ENCODE peak calls at places on chromosome 9, in seven cellular contexts. One of them, this sample, is unnamed.

GRCh38 chr9:137303031-137303892 is 1.2 kb upstream of the NRARP start:
- DNase-seq in smooth muscle cell of the brain vasculature: no peak
- DNase-seq in transverse colon: peak
- DNase-seq in left ventricle myocardium superior: peak
- DNase-seq in fibroblast of pulmonary artery: no peak
- DNase-seq in NCI-H446 treated with DMSO at 0.1 percent for 48 hours: no peak
- DNase-seq in stimulated activated CD8-positive, alpha-beta memory T cell treated with anti-CD3 and anti-CD28 coated beads, Interleukin-2, amount 100 ng/mL, for 48 hours: no peak
- DNase-seq in this sample: no peak

GRCh38 chr9:84554069-84554659 is 115.4 kb upstream of the NTRK2 start:
- DNase-seq in smooth muscle cell of the brain vasculature: no peak
- DNase-seq in stimulated activated CD8-positive, alpha-beta memory T cell treated with anti-CD3 and anti-CD28 coated beads, Interleukin-2, amount 100 ng/mL, for 48 hours: no peak
- DNase-seq in left ventricle myocardium superior: no peak
- DNase-seq in fibroblast of pulmonary artery: no peak
- DNase-seq in transverse colon: no peak
- DNase-seq in NCI-H446 treated with DMSO at 0.1 percent for 48 hours: no peak
- DNase-seq in this sample: no peak

GRCh38 chr9:134404376-134405358 is 78.4 kb downstream of the RXRA start:
- DNase-seq in NCI-H446 treated with DMSO at 0.1 percent for 48 hours: no peak
- DNase-seq in stimulated activated CD8-positive, alpha-beta memory T cell treated with anti-CD3 and anti-CD28 coated beads, Interleukin-2, amount 100 ng/mL, for 48 hours: no peak
- DNase-seq in smooth muscle cell of the brain vasculature: no peak
- DNase-seq in fibroblast of pulmonary artery: no peak
- DNase-seq in transverse colon: no peak
- DNase-seq in left ventricle myocardium superior: no peak
- DNase-seq in this sample: no peak

GRCh38 chr9:137276757-137277328 is 683 bp upstream of the TOR4A start:
- DNase-seq in stimulated activated CD8-positive, alpha-beta memory T cell treated with anti-CD3 and anti-CD28 coated beads, Interleukin-2, amount 100 ng/mL, for 48 hours: no peak
- DNase-seq in smooth muscle cell of the brain vasculature: no peak
- DNase-seq in transverse colon: peak
- DNase-seq in fibroblast of pulmonary artery: peak
- DNase-seq in left ventricle myocardium superior: peak
- DNase-seq in NCI-H446 treated with DMSO at 0.1 percent for 48 hours: no peak
- DNase-seq in this sample: no peak

GRCh38 chr9:119533509-119533908 is 164.3 kb upstream of the BRINP1 start:
- DNase-seq in smooth muscle cell of the brain vasculature: no peak
- DNase-seq in stimulated activated CD8-positive, alpha-beta memory T cell treated with anti-CD3 and anti-CD28 coated beads, Interleukin-2, amount 100 ng/mL, for 48 hours: no peak
- DNase-seq in left ventricle myocardium superior: no peak
- DNase-seq in fibroblast of pulmonary artery: no peak
- DNase-seq in NCI-H446 treated with DMSO at 0.1 percent for 48 hours: no peak
- DNase-seq in transverse colon: no peak
- DNase-seq in this sample: no peak

GRCh38 chr9:121634800-121635261 is 16.6 kb upstream of the DAB2IP start:
- DNase-seq in transverse colon: no peak
- DNase-seq in stimulated activated CD8-positive, alpha-beta memory T cell treated with anti-CD3 and anti-CD28 coated beads, Interleukin-2, amount 100 ng/mL, for 48 hours: no peak
- DNase-seq in NCI-H446 treated with DMSO at 0.1 percent for 48 hours: no peak
- DNase-seq in smooth muscle cell of the brain vasculature: no peak
- DNase-seq in fibroblast of pulmonary artery: peak
- DNase-seq in left ventricle myocardium superior: peak
- DNase-seq in this sample: no peak

GRCh38 chr9:86064220-86064619 is 35.1 kb downstream of the GOLM1 start:
- DNase-seq in stimulated activated CD8-positive, alpha-beta memory T cell treated with anti-CD3 and anti-CD28 coated beads, Interleukin-2, amount 100 ng/mL, for 48 hours: no peak
- DNase-seq in NCI-H446 treated with DMSO at 0.1 percent for 48 hours: peak
- DNase-seq in transverse colon: no peak
- DNase-seq in fibroblast of pulmonary artery: no peak
- DNase-seq in smooth muscle cell of the brain vasculature: no peak
- DNase-seq in left ventricle myocardium superior: no peak
- DNase-seq in this sample: no peak

GRCh38 chr9:127793093-127793708 is 7.4 kb downstream of the CDK9 start:
- DNase-seq in NCI-H446 treated with DMSO at 0.1 percent for 48 hours: no peak
- DNase-seq in fibroblast of pulmonary artery: no peak
- DNase-seq in left ventricle myocardium superior: no peak
- DNase-seq in stimulated activated CD8-positive, alpha-beta memory T cell treated with anti-CD3 and anti-CD28 coated beads, Interleukin-2, amount 100 ng/mL, for 48 hours: no peak
- DNase-seq in transverse colon: no peak
- DNase-seq in smooth muscle cell of the brain vasculature: no peak
- DNase-seq in this sample: no peak

GRCh38 chr9:101341958-101342357 is 42.8 kb downstream of the BAAT start:
- DNase-seq in left ventricle myocardium superior: no peak
- DNase-seq in stimulated activated CD8-positive, alpha-beta memory T cell treated with anti-CD3 and anti-CD28 coated beads, Interleukin-2, amount 100 ng/mL, for 48 hours: no peak
- DNase-seq in NCI-H446 treated with DMSO at 0.1 percent for 48 hours: no peak
- DNase-seq in fibroblast of pulmonary artery: no peak
- DNase-seq in transverse colon: no peak
- DNase-seq in smooth muscle cell of the brain vasculature: no peak
- DNase-seq in this sample: no peak

GRCh38 chr9:113633782-113634596 is 170.5 kb downstream of the RGS3 start:
- DNase-seq in left ventricle myocardium superior: no peak
- DNase-seq in stimulated activated CD8-positive, alpha-beta memory T cell treated with anti-CD3 and anti-CD28 coated beads, Interleukin-2, amount 100 ng/mL, for 48 hours: no peak
- DNase-seq in smooth muscle cell of the brain vasculature: no peak
- DNase-seq in fibroblast of pulmonary artery: no peak
- DNase-seq in NCI-H446 treated with DMSO at 0.1 percent for 48 hours: no peak
- DNase-seq in transverse colon: no peak
- DNase-seq in this sample: no peak

GRCh38 chr9:36479086-36479485 is 79.0 kb upstream of the RNF38 start:
- DNase-seq in stimulated activated CD8-positive, alpha-beta memory T cell treated with anti-CD3 and anti-CD28 coated beads, Interleukin-2, amount 100 ng/mL, for 48 hours: no peak
- DNase-seq in smooth muscle cell of the brain vasculature: no peak
- DNase-seq in left ventricle myocardium superior: no peak
- DNase-seq in transverse colon: no peak
- DNase-seq in fibroblast of pulmonary artery: no peak
- DNase-seq in NCI-H446 treated with DMSO at 0.1 percent for 48 hours: no peak
- DNase-seq in this sample: no peak

GRCh38 chr9:97923529-97924108 is 1.3 kb upstream of the TRMO start:
- DNase-seq in NCI-H446 treated with DMSO at 0.1 percent for 48 hours: peak
- DNase-seq in left ventricle myocardium superior: peak
- DNase-seq in fibroblast of pulmonary artery: peak
- DNase-seq in transverse colon: peak
- DNase-seq in stimulated activated CD8-positive, alpha-beta memory T cell treated with anti-CD3 and anti-CD28 coated beads, Interleukin-2, amount 100 ng/mL, for 48 hours: peak
- DNase-seq in smooth muscle cell of the brain vasculature: peak
- DNase-seq in this sample: peak

GRCh38 chr9:92438900-92439526 is 14.7 kb upstream of the OMD start:
- DNase-seq in smooth muscle cell of the brain vasculature: no peak
- DNase-seq in stimulated activated CD8-positive, alpha-beta memory T cell treated with anti-CD3 and anti-CD28 coated beads, Interleukin-2, amount 100 ng/mL, for 48 hours: no peak
- DNase-seq in fibroblast of pulmonary artery: peak
- DNase-seq in left ventricle myocardium superior: no peak
- DNase-seq in transverse colon: no peak
- DNase-seq in NCI-H446 treated with DMSO at 0.1 percent for 48 hours: no peak
- DNase-seq in this sample: no peak

GRCh38 chr9:28821240-28821639 is 1248.0 kb upstream of the C9orf72 start:
- DNase-seq in left ventricle myocardium superior: no peak
- DNase-seq in transverse colon: no peak
- DNase-seq in stimulated activated CD8-positive, alpha-beta memory T cell treated with anti-CD3 and anti-CD28 coated beads, Interleukin-2, amount 100 ng/mL, for 48 hours: no peak
- DNase-seq in NCI-H446 treated with DMSO at 0.1 percent for 48 hours: no peak
- DNase-seq in smooth muscle cell of the brain vasculature: no peak
- DNase-seq in fibroblast of pulmonary artery: no peak
- DNase-seq in this sample: no peak

GRCh38 chr9:115423646-115424045 is 305.7 kb upstream of the TNC start:
- DNase-seq in left ventricle myocardium superior: no peak
- DNase-seq in transverse colon: no peak
- DNase-seq in fibroblast of pulmonary artery: no peak
- DNase-seq in stimulated activated CD8-positive, alpha-beta memory T cell treated with anti-CD3 and anti-CD28 coated beads, Interleukin-2, amount 100 ng/mL, for 48 hours: no peak
- DNase-seq in smooth muscle cell of the brain vasculature: no peak
- DNase-seq in NCI-H446 treated with DMSO at 0.1 percent for 48 hours: no peak
- DNase-seq in this sample: no peak

GRCh38 chr9:98887918-98888510 is 55.7 kb upstream of the COL15A1 start:
- DNase-seq in left ventricle myocardium superior: no peak
- DNase-seq in smooth muscle cell of the brain vasculature: no peak
- DNase-seq in transverse colon: no peak
- DNase-seq in fibroblast of pulmonary artery: peak
- DNase-seq in stimulated activated CD8-positive, alpha-beta memory T cell treated with anti-CD3 and anti-CD28 coated beads, Interleukin-2, amount 100 ng/mL, for 48 hours: no peak
- DNase-seq in NCI-H446 treated with DMSO at 0.1 percent for 48 hours: no peak
- DNase-seq in this sample: no peak

GRCh38 chr9:5773324-5773999 is 59.5 kb downstream of the ERMP1 start:
- DNase-seq in transverse colon: no peak
- DNase-seq in NCI-H446 treated with DMSO at 0.1 percent for 48 hours: no peak
- DNase-seq in fibroblast of pulmonary artery: no peak
- DNase-seq in stimulated activated CD8-positive, alpha-beta memory T cell treated with anti-CD3 and anti-CD28 coated beads, Interleukin-2, amount 100 ng/mL, for 48 hours: no peak
- DNase-seq in smooth muscle cell of the brain vasculature: no peak
- DNase-seq in left ventricle myocardium superior: no peak
- DNase-seq in this sample: no peak

GRCh38 chr9:104843644-104844226 is 79.8 kb downstream of the NIPSNAP3B start:
- DNase-seq in stimulated activated CD8-positive, alpha-beta memory T cell treated with anti-CD3 and anti-CD28 coated beads, Interleukin-2, amount 100 ng/mL, for 48 hours: no peak
- DNase-seq in NCI-H446 treated with DMSO at 0.1 percent for 48 hours: no peak
- DNase-seq in fibroblast of pulmonary artery: no peak
- DNase-seq in smooth muscle cell of the brain vasculature: no peak
- DNase-seq in transverse colon: no peak
- DNase-seq in left ventricle myocardium superior: no peak
- DNase-seq in this sample: no peak

GRCh38 chr9:7273575-7273974 is 515.8 kb downstream of the KDM4C start:
- DNase-seq in NCI-H446 treated with DMSO at 0.1 percent for 48 hours: no peak
- DNase-seq in left ventricle myocardium superior: peak
- DNase-seq in fibroblast of pulmonary artery: peak
- DNase-seq in smooth muscle cell of the brain vasculature: no peak
- DNase-seq in stimulated activated CD8-positive, alpha-beta memory T cell treated with anti-CD3 and anti-CD28 coated beads, Interleukin-2, amount 100 ng/mL, for 48 hours: no peak
- DNase-seq in transverse colon: no peak
- DNase-seq in this sample: no peak

GRCh38 chr9:134391319-134392231 is 65.3 kb downstream of the RXRA start:
- DNase-seq in smooth muscle cell of the brain vasculature: no peak
- DNase-seq in stimulated activated CD8-positive, alpha-beta memory T cell treated with anti-CD3 and anti-CD28 coated beads, Interleukin-2, amount 100 ng/mL, for 48 hours: peak
- DNase-seq in transverse colon: peak
- DNase-seq in NCI-H446 treated with DMSO at 0.1 percent for 48 hours: no peak
- DNase-seq in fibroblast of pulmonary artery: no peak
- DNase-seq in left ventricle myocardium superior: no peak
- DNase-seq in this sample: peak

GRCh38 chr9:37700131-37700530 is 49.4 kb downstream of the FRMPD1 start:
- DNase-seq in transverse colon: no peak
- DNase-seq in smooth muscle cell of the brain vasculature: no peak
- DNase-seq in fibroblast of pulmonary artery: no peak
- DNase-seq in left ventricle myocardium superior: no peak
- DNase-seq in NCI-H446 treated with DMSO at 0.1 percent for 48 hours: no peak
- DNase-seq in stimulated activated CD8-positive, alpha-beta memory T cell treated with anti-CD3 and anti-CD28 coated beads, Interleukin-2, amount 100 ng/mL, for 48 hours: no peak
- DNase-seq in this sample: no peak

GRCh38 chr9:121577201-121577600 is 74.2 kb upstream of the DAB2IP start:
- DNase-seq in fibroblast of pulmonary artery: no peak
- DNase-seq in transverse colon: no peak
- DNase-seq in stimulated activated CD8-positive, alpha-beta memory T cell treated with anti-CD3 and anti-CD28 coated beads, Interleukin-2, amount 100 ng/mL, for 48 hours: no peak
- DNase-seq in NCI-H446 treated with DMSO at 0.1 percent for 48 hours: no peak
- DNase-seq in smooth muscle cell of the brain vasculature: no peak
- DNase-seq in left ventricle myocardium superior: peak
- DNase-seq in this sample: no peak

GRCh38 chr9:77210116-77210515 is 32.8 kb downstream of the VPS13A start:
- DNase-seq in NCI-H446 treated with DMSO at 0.1 percent for 48 hours: no peak
- DNase-seq in smooth muscle cell of the brain vasculature: no peak
- DNase-seq in fibroblast of pulmonary artery: peak
- DNase-seq in left ventricle myocardium superior: no peak
- DNase-seq in transverse colon: no peak
- DNase-seq in stimulated activated CD8-positive, alpha-beta memory T cell treated with anti-CD3 and anti-CD28 coated beads, Interleukin-2, amount 100 ng/mL, for 48 hours: no peak
- DNase-seq in this sample: no peak

GRCh38 chr9:116905131-116905724 is 218.1 kb downstream of the TRIM32 start:
- DNase-seq in left ventricle myocardium superior: no peak
- DNase-seq in smooth muscle cell of the brain vasculature: no peak
- DNase-seq in fibroblast of pulmonary artery: no peak
- DNase-seq in NCI-H446 treated with DMSO at 0.1 percent for 48 hours: no peak
- DNase-seq in stimulated activated CD8-positive, alpha-beta memory T cell treated with anti-CD3 and anti-CD28 coated beads, Interleukin-2, amount 100 ng/mL, for 48 hours: no peak
- DNase-seq in transverse colon: no peak
- DNase-seq in this sample: no peak

GRCh38 chr9:21031091-21031817 is at the start of gene HACD4:
- DNase-seq in fibroblast of pulmonary artery: peak
- DNase-seq in stimulated activated CD8-positive, alpha-beta memory T cell treated with anti-CD3 and anti-CD28 coated beads, Interleukin-2, amount 100 ng/mL, for 48 hours: peak
- DNase-seq in NCI-H446 treated with DMSO at 0.1 percent for 48 hours: no peak
- DNase-seq in smooth muscle cell of the brain vasculature: no peak
- DNase-seq in left ventricle myocardium superior: peak
- DNase-seq in transverse colon: peak
- DNase-seq in this sample: peak

GRCh38 chr9:135290086-135290485 is 189.5 kb upstream of the PPP1R26 start:
- DNase-seq in NCI-H446 treated with DMSO at 0.1 percent for 48 hours: no peak
- DNase-seq in transverse colon: no peak
- DNase-seq in fibroblast of pulmonary artery: no peak
- DNase-seq in smooth muscle cell of the brain vasculature: no peak
- DNase-seq in left ventricle myocardium superior: peak
- DNase-seq in stimulated activated CD8-positive, alpha-beta memory T cell treated with anti-CD3 and anti-CD28 coated beads, Interleukin-2, amount 100 ng/mL, for 48 hours: no peak
- DNase-seq in this sample: no peak

GRCh38 chr9:12815895-12816294 is 41.1 kb downstream of the LURAP1L start:
- DNase-seq in stimulated activated CD8-positive, alpha-beta memory T cell treated with anti-CD3 and anti-CD28 coated beads, Interleukin-2, amount 100 ng/mL, for 48 hours: no peak
- DNase-seq in smooth muscle cell of the brain vasculature: no peak
- DNase-seq in left ventricle myocardium superior: no peak
- DNase-seq in transverse colon: no peak
- DNase-seq in NCI-H446 treated with DMSO at 0.1 percent for 48 hours: no peak
- DNase-seq in fibroblast of pulmonary artery: peak
- DNase-seq in this sample: no peak

GRCh38 chr9:135034106-135034505 is 53.4 kb upstream of the OLFM1 start:
- DNase-seq in left ventricle myocardium superior: no peak
- DNase-seq in NCI-H446 treated with DMSO at 0.1 percent for 48 hours: no peak
- DNase-seq in fibroblast of pulmonary artery: no peak
- DNase-seq in stimulated activated CD8-positive, alpha-beta memory T cell treated with anti-CD3 and anti-CD28 coated beads, Interleukin-2, amount 100 ng/mL, for 48 hours: no peak
- DNase-seq in smooth muscle cell of the brain vasculature: no peak
- DNase-seq in transverse colon: no peak
- DNase-seq in this sample: no peak

GRCh38 chr9:116860509-116861120 is 173.5 kb downstream of the TRIM32 start:
- DNase-seq in smooth muscle cell of the brain vasculature: peak
- DNase-seq in stimulated activated CD8-positive, alpha-beta memory T cell treated with anti-CD3 and anti-CD28 coated beads, Interleukin-2, amount 100 ng/mL, for 48 hours: no peak
- DNase-seq in NCI-H446 treated with DMSO at 0.1 percent for 48 hours: peak
- DNase-seq in fibroblast of pulmonary artery: peak
- DNase-seq in left ventricle myocardium superior: peak
- DNase-seq in transverse colon: peak
- DNase-seq in this sample: peak

GRCh38 chr9:116144038-116144437 is 9.6 kb upstream of the PAPPA start:
- DNase-seq in fibroblast of pulmonary artery: peak
- DNase-seq in NCI-H446 treated with DMSO at 0.1 percent for 48 hours: no peak
- DNase-seq in smooth muscle cell of the brain vasculature: no peak
- DNase-seq in stimulated activated CD8-positive, alpha-beta memory T cell treated with anti-CD3 and anti-CD28 coated beads, Interleukin-2, amount 100 ng/mL, for 48 hours: no peak
- DNase-seq in left ventricle myocardium superior: no peak
- DNase-seq in transverse colon: no peak
- DNase-seq in this sample: no peak

GRCh38 chr9:126150411-126151030 is 176.1 kb upstream of the MVB12B start:
- DNase-seq in fibroblast of pulmonary artery: no peak
- DNase-seq in stimulated activated CD8-positive, alpha-beta memory T cell treated with anti-CD3 and anti-CD28 coated beads, Interleukin-2, amount 100 ng/mL, for 48 hours: no peak
- DNase-seq in smooth muscle cell of the brain vasculature: no peak
- DNase-seq in NCI-H446 treated with DMSO at 0.1 percent for 48 hours: no peak
- DNase-seq in left ventricle myocardium superior: no peak
- DNase-seq in transverse colon: no peak
- DNase-seq in this sample: no peak

GRCh38 chr9:22124263-22125011 is 115.3 kb upstream of the CDKN2B start:
- DNase-seq in stimulated activated CD8-positive, alpha-beta memory T cell treated with anti-CD3 and anti-CD28 coated beads, Interleukin-2, amount 100 ng/mL, for 48 hours: no peak
- DNase-seq in NCI-H446 treated with DMSO at 0.1 percent for 48 hours: no peak
- DNase-seq in fibroblast of pulmonary artery: no peak
- DNase-seq in smooth muscle cell of the brain vasculature: no peak
- DNase-seq in left ventricle myocardium superior: no peak
- DNase-seq in transverse colon: peak
- DNase-seq in this sample: no peak

GRCh38 chr9:34328500-34328982 is 527 bp downstream of the KIF24 start:
- DNase-seq in transverse colon: no peak
- DNase-seq in stimulated activated CD8-positive, alpha-beta memory T cell treated with anti-CD3 and anti-CD28 coated beads, Interleukin-2, amount 100 ng/mL, for 48 hours: no peak
- DNase-seq in fibroblast of pulmonary artery: peak
- DNase-seq in left ventricle myocardium superior: no peak
- DNase-seq in NCI-H446 treated with DMSO at 0.1 percent for 48 hours: no peak
- DNase-seq in smooth muscle cell of the brain vasculature: no peak
- DNase-seq in this sample: no peak